ENCODE peak calls at places on chromosomes 13 and 19, in nine cellular contexts. One of them, this sample, is unnamed.

GRCh38 chr13:99656843-99657506 is 155.7 kb downstream of the TM9SF2 start:
- DNase-seq in HuH-7: no peak
- DNase-seq in AG10803: no peak
- DNase-seq in activated B cell treated with CpG ODN at 0.5 μM for 24 hours: no peak
- DNase-seq in posterior vena cava: no peak
- DNase-seq in tibial nerve: no peak
- DNase-seq in non-pigmented ciliary epithelial cell: no peak
- DNase-seq in NCI-H748 treated with DMSO at 0.1 percent for 48 hours: peak; percentile 61
- DNase-seq in dorsolateral prefrontal cortex: no peak
- DNase-seq in this sample: peak; percentile 42

GRCh38 chr13:113654591-113655357 is 3.2 kb downstream of the ATP4B start:
- DNase-seq in AG10803: no peak
- DNase-seq in posterior vena cava: peak; percentile 82
- DNase-seq in tibial nerve: peak; percentile 4
- DNase-seq in dorsolateral prefrontal cortex: peak; percentile 29
- DNase-seq in non-pigmented ciliary epithelial cell: no peak
- DNase-seq in NCI-H748 treated with DMSO at 0.1 percent for 48 hours: no peak
- DNase-seq in HuH-7: no peak
- DNase-seq in activated B cell treated with CpG ODN at 0.5 μM for 24 hours: no peak
- DNase-seq in this sample: no peak

GRCh38 chr19:19540707-19541515 is 2.8 kb downstream of the CILP2 start:
- DNase-seq in posterior vena cava: no peak
- DNase-seq in AG10803: no peak
- DNase-seq in tibial nerve: no peak
- DNase-seq in HuH-7: no peak
- DNase-seq in NCI-H748 treated with DMSO at 0.1 percent for 48 hours: no peak
- DNase-seq in activated B cell treated with CpG ODN at 0.5 μM for 24 hours: peak; percentile 55
- DNase-seq in non-pigmented ciliary epithelial cell: no peak
- DNase-seq in dorsolateral prefrontal cortex: no peak
- DNase-seq in this sample: no peak

GRCh38 chr19:55603581-55604292 is 1.7 kb upstream of the ZNF865 start:
- DNase-seq in activated B cell treated with CpG ODN at 0.5 μM for 24 hours: no peak
- DNase-seq in AG10803: no peak
- DNase-seq in dorsolateral prefrontal cortex: no peak
- DNase-seq in tibial nerve: no peak
- DNase-seq in posterior vena cava: no peak
- DNase-seq in NCI-H748 treated with DMSO at 0.1 percent for 48 hours: no peak
- DNase-seq in non-pigmented ciliary epithelial cell: no peak
- DNase-seq in HuH-7: no peak
- DNase-seq in this sample: no peak

GRCh38 chr19:1255186-1256161 is 7.1 kb downstream of the MIDN start:
- DNase-seq in NCI-H748 treated with DMSO at 0.1 percent for 48 hours: no peak
- DNase-seq in dorsolateral prefrontal cortex: peak; percentile 81
- DNase-seq in AG10803: no peak
- DNase-seq in posterior vena cava: no peak
- DNase-seq in tibial nerve: no peak
- DNase-seq in HuH-7: no peak
- DNase-seq in activated B cell treated with CpG ODN at 0.5 μM for 24 hours: no peak
- DNase-seq in non-pigmented ciliary epithelial cell: no peak
- DNase-seq in this sample: no peak

GRCh38 chr19:7528522-7529245 is 6.3 kb downstream of the MCOLN1 start:
- DNase-seq in NCI-H748 treated with DMSO at 0.1 percent for 48 hours: no peak
- DNase-seq in AG10803: no peak
- DNase-seq in non-pigmented ciliary epithelial cell: no peak
- DNase-seq in activated B cell treated with CpG ODN at 0.5 μM for 24 hours: no peak
- DNase-seq in posterior vena cava: no peak
- DNase-seq in dorsolateral prefrontal cortex: no peak
- DNase-seq in HuH-7: no peak
- DNase-seq in tibial nerve: no peak
- DNase-seq in this sample: no peak

GRCh38 chr13:44331446-44331845 is 42.2 kb upstream of the SERP2 start:
- DNase-seq in NCI-H748 treated with DMSO at 0.1 percent for 48 hours: no peak
- DNase-seq in dorsolateral prefrontal cortex: no peak
- DNase-seq in HuH-7: no peak
- DNase-seq in tibial nerve: no peak
- DNase-seq in AG10803: no peak
- DNase-seq in posterior vena cava: no peak
- DNase-seq in activated B cell treated with CpG ODN at 0.5 μM for 24 hours: no peak
- DNase-seq in non-pigmented ciliary epithelial cell: no peak
- DNase-seq in this sample: peak; percentile 77

GRCh38 chr19:1132625-1133383 is 29.0 kb downstream of the GPX4 start:
- DNase-seq in activated B cell treated with CpG ODN at 0.5 μM for 24 hours: peak; percentile 40
- DNase-seq in AG10803: no peak
- DNase-seq in tibial nerve: no peak
- DNase-seq in HuH-7: no peak
- DNase-seq in NCI-H748 treated with DMSO at 0.1 percent for 48 hours: no peak
- DNase-seq in non-pigmented ciliary epithelial cell: no peak
- DNase-seq in posterior vena cava: no peak
- DNase-seq in dorsolateral prefrontal cortex: no peak
- DNase-seq in this sample: no peak

GRCh38 chr19:41734585-41734984 is 20.7 kb upstream of the CEACAM6 start:
- DNase-seq in dorsolateral prefrontal cortex: no peak
- DNase-seq in activated B cell treated with CpG ODN at 0.5 μM for 24 hours: no peak
- DNase-seq in posterior vena cava: no peak
- DNase-seq in AG10803: no peak
- DNase-seq in non-pigmented ciliary epithelial cell: no peak
- DNase-seq in NCI-H748 treated with DMSO at 0.1 percent for 48 hours: peak; percentile 100
- DNase-seq in HuH-7: no peak
- DNase-seq in tibial nerve: no peak
- DNase-seq in this sample: no peak

GRCh38 chr19:39038098-39038497 is 5.7 kb upstream of the FBXO27 start:
- DNase-seq in tibial nerve: no peak
- DNase-seq in non-pigmented ciliary epithelial cell: no peak
- DNase-seq in AG10803: peak; percentile 27
- DNase-seq in posterior vena cava: no peak
- DNase-seq in activated B cell treated with CpG ODN at 0.5 μM for 24 hours: no peak
- DNase-seq in HuH-7: peak; percentile 80
- DNase-seq in dorsolateral prefrontal cortex: peak; percentile 58
- DNase-seq in NCI-H748 treated with DMSO at 0.1 percent for 48 hours: peak; percentile 16
- DNase-seq in this sample: no peak